ENCODE peak calls at places on chromosome 19, in four cellular contexts. R, C, V and G are unnamed samples.

GRCh38 chr19:42323852-42324654 is 1.4 kb upstream of the MEGF8 start:
- DNase-seq in R (no peak), V (no peak), C (no peak), G (no peak)

GRCh38 chr19:49816616-49817015 is 1.5 kb upstream of the MED25 start:
- DNase-seq in C (no peak), R (no peak), V (no peak), G (no peak)

GRCh38 chr19:524062-524674 is 7.4 kb upstream of the CDC34 start:
- DNase-seq in R (no peak), C (no peak), V (no peak), G (no peak)

GRCh38 chr19:13784731-13785452 is 10.4 kb upstream of the ZSWIM4 start:
- DNase-seq in V (peak), R (peak), C (peak), G (peak)

GRCh38 chr19:14553042-14553938 is 18.6 kb downstream of the NDUFB7 start:
- DNase-seq in C (no peak), R (no peak), V (no peak), G (no peak)

GRCh38 chr19:19276851-19277250 is 3.8 kb upstream of the TM6SF2 start:
- DNase-seq in V (no peak), C (no peak), R (no peak), G (no peak)

GRCh38 chr19:40803857-40804782 is 5.1 kb downstream of the EGLN2 start:
- DNase-seq in R (no peak), V (peak), C (no peak), G (peak)

GRCh38 chr19:33520844-33521479 is 629 bp downstream of the PEPD start:
- DNase-seq in R (no peak), C (no peak), V (no peak), G (no peak)

GRCh38 chr19:10404888-10405808 is 1.8 kb upstream of the CDC37 start:
- DNase-seq in V (peak), R (no peak), C (no peak), G (no peak)

GRCh38 chr19:2613507-2614295 is 88.8 kb downstream of the GNG7 start:
- DNase-seq in C (peak), V (no peak), R (peak), G (peak)

GRCh38 chr19:56117376-56117884 is 3.7 kb downstream of the ZNF787 start:
- DNase-seq in R (no peak), C (no peak), V (no peak), G (no peak)

GRCh38 chr19:50664204-50664603 is 15.0 kb downstream of the C19orf81 start:
- DNase-seq in C (no peak), V (no peak), R (no peak), G (no peak)

GRCh38 chr19:11168568-11168967 is 13.0 kb upstream of the SPC24 start:
- DNase-seq in R (no peak), V (no peak), C (no peak), G (no peak)

GRCh38 chr19:43784251-43784980 is 3.6 kb upstream of the KCNN4 start:
- DNase-seq in R (peak), V (peak), C (peak), G (peak)

GRCh38 chr19:5947435-5947834 is 30.5 kb downstream of the RANBP3 start:
- DNase-seq in C (peak), V (no peak), R (no peak), G (no peak)

GRCh38 chr19:2446390-2446789 is 10.4 kb downstream of the LMNB2 start:
- DNase-seq in V (no peak), R (no peak), C (no peak), G (no peak)